ENCODE peak calls at places on chromosome 1, in ten cellular contexts. E is fibroblast of lung, P is left lung, S is right atrium auricular region, N is WERI-Rb-1, T is neural progenitor cell, F is heart left ventricle, R is cardiac muscle cell, C is coronary artery, J is ascending aorta. O is an unnamed sample.

GRCh38 chr1:6954596-6954995 is 169.3 kb downstream of the CAMTA1 start:
- DNase-seq in E (no peak), P (no peak), S (no peak), N (peak; percentile 85), T (peak; percentile 41), F (no peak), R (no peak), C (no peak), J (no peak), O (no peak)

GRCh38 chr1:87706779-87707228 is 378.1 kb downstream of the LMO4 start:
- DNase-seq in E (peak; percentile 62), P (no peak), S (no peak), N (no peak), T (no peak), F (no peak), R (no peak), C (no peak), J (no peak), O (no peak)

GRCh38 chr1:243642936-243643335 is 207.1 kb downstream of the AKT3 start:
- DNase-seq in E (peak; percentile 96), P (no peak), S (no peak), N (no peak), T (no peak), F (no peak), R (no peak), C (no peak), J (no peak), O (peak; percentile 13)

GRCh38 chr1:213250041-213250440 is 199.0 kb downstream of the RPS6KC1 start:
- DNase-seq in E (no peak), P (no peak), S (no peak), N (no peak), T (no peak), F (no peak), R (no peak), C (no peak), J (no peak), O (no peak)

GRCh38 chr1:40267767-40268187 is 9.7 kb downstream of the ZMPSTE24 start:
- DNase-seq in E (peak; percentile 97), P (no peak), S (no peak), N (no peak), T (no peak), F (peak; percentile 12), R (no peak), C (no peak), J (no peak), O (peak; percentile 95)

GRCh38 chr1:6162773-6163172 is 17.3 kb downstream of the CHD5 start:
- DNase-seq in E (no peak), P (peak; percentile 60), S (no peak), N (peak; percentile 50), T (peak; percentile 49), F (no peak), R (no peak), C (no peak), J (no peak), O (no peak)

GRCh38 chr1:46408356-46409062 is 14.4 kb downstream of the FAAH start:
- DNase-seq in E (peak; percentile 23), P (no peak), S (no peak), N (no peak), T (no peak), F (no peak), R (no peak), C (no peak), J (no peak), O (peak; percentile 20)

GRCh38 chr1:214452152-214452806 is 99.1 kb downstream of the PTPN14 start:
- DNase-seq in E (no peak), P (no peak), S (no peak), N (peak; percentile 24), T (no peak), F (no peak), R (no peak), C (no peak), J (no peak), O (no peak)

GRCh38 chr1:214425101-214425500 is 126.3 kb downstream of the PTPN14 start:
- DNase-seq in E (no peak), P (no peak), S (no peak), N (no peak), T (no peak), F (no peak), R (no peak), C (no peak), J (no peak), O (no peak)

GRCh38 chr1:108570128-108570527 is 10.2 kb downstream of the EEIG2 start:
- DNase-seq in E (no peak), P (no peak), S (no peak), N (peak; percentile 11), T (peak; percentile 33), F (no peak), R (peak; percentile 29), C (no peak), J (no peak), O (no peak)

GRCh38 chr1:19888112-19888511 is 5.9 kb downstream of the OTUD3 start:
- DNase-seq in E (no peak), P (no peak), S (no peak), N (no peak), T (no peak), F (no peak), R (no peak), C (no peak), J (no peak), O (no peak)

GRCh38 chr1:184078564-184079107 is 27.1 kb downstream of the TSEN15 start:
- DNase-seq in E (peak; percentile 21), P (no peak), S (no peak), N (no peak), T (no peak), F (no peak), R (peak; percentile 5), C (no peak), J (no peak), O (no peak)

GRCh38 chr1:25727026-25727818 is 72.8 kb upstream of the SELENON start:
- DNase-seq in E (no peak), P (peak; percentile 74), S (no peak), N (no peak), T (no peak), F (no peak), R (no peak), C (no peak), J (no peak), O (no peak)

GRCh38 chr1:3590951-3591865 is 20.1 kb downstream of the MEGF6 start:
- DNase-seq in E (no peak), P (no peak), S (no peak), N (peak; percentile 41), T (no peak), F (no peak), R (no peak), C (no peak), J (no peak), O (no peak)

GRCh38 chr1:1982379-1983232 is 21.0 kb downstream of the CFAP74 start:
- DNase-seq in E (no peak), P (no peak), S (no peak), N (no peak), T (no peak), F (no peak), R (no peak), C (no peak), J (no peak), O (no peak)

DNA sequence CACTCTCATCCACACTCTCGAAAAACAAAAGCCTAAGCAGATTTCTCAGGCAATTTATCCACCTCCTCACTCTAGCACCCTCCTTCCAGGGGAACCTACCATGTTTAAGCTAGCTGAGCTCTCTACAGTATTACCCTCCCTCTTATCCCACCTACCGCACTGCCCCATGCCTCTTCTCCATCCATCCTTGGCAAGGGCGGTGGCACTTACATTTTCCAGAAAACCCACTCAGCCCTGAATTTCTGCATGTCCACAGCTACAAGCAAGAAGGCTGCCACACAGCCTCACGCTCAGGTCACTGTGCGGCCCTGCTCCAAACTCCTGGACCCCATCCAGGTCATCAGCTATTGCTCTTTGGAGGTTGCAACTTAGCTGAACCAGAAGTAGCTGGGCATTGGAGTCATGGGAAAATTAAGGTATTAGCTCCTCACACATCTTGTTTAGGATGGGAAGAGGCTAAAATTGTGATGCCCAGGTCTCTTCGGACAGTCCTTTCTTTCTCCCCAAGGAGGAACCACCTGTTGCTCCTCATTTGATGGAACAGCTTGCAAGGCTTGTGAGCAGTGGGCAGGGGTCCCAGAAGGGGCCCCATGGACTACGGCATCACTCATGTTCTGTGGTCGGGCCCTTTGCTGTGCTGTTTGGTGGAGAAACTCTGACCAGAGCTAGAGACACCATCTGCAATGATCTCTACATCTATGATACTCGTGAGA is 1.1 kb downstream of the KLHDC9 start:
- DNase-seq in E (no peak), P (no peak), S (no peak), N (no peak), T (no peak), F (no peak), R (no peak), C (no peak), J (no peak), O (no peak)
- TF ChIP-seq CTCF in E (no peak), P (no peak), S (no peak), N (no peak), T (no peak), F (no peak), R (no peak), C (no peak), J (no peak), O (no peak)

GRCh38 chr1:38994196-38994595 is 3.1 kb downstream of the AKIRIN1 start:
- DNase-seq in E (no peak), P (no peak), S (no peak), N (no peak), T (no peak), F (no peak), R (no peak), C (no peak), J (no peak), O (no peak)
- H3K4me3 ChIP-seq in E (no peak overlapping the region), P (no peak overlapping the region), S (no peak overlapping the region), N (no peak overlapping the region), T (no peak overlapping the region), F (no peak overlapping the region), R (no peak overlapping the region), C (no peak overlapping the region), J (no peak overlapping the region), O (no peak overlapping the region)

DNA sequence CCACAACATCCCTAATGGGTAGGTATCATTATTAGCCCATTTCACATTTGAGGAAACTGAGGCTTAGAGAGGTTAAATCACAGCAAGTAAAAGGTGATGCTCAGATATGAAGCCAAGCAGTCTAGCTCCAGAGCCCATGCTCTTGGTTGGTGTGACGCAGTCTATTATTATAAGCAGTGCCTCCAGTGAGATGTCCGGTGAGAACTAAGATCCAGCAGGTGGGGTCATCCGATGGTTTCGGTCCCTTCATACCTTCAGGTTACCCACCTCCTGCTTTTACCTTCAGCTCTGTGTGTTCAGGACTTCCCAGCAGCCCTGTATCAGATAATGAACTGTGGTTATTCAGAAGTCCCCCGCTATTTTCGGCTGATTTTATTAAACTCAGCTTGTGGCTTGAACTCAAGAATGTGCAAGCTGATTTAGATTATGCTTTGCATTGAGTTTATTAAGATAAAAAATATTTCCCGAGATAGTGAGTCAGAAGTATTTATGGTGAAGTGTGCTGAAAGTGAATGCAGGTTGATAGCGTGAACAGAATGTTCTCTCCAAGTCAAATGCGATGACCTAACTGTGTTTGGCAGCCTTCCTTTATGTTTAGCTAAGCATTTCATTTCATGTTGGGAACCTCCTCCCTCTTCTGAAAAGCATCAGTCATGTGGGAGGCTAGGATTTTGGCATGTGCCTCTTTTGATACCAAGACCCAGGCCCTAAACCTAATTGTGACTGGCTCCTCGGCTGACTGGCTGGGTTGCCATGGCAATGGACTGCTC is 160.9 kb upstream of the UBE2U start:
- DNase-seq in E (peak; percentile 97), P (no peak), S (no peak), N (no peak), T (peak; percentile 11), F (peak; percentile 52), R (no peak), C (no peak), J (peak; percentile 16), O (peak; percentile 68)
- TF ChIP-seq CTCF in E (no peak), P (no peak), S (no peak), N (no peak), T (no peak), F (no peak), R (no peak), C (no peak), J (no peak), O (no peak)

GRCh38 chr1:62685431-62685859 is 2.7 kb downstream of the DOCK7 start:
- DNase-seq in E (peak; percentile 52), P (no peak), S (no peak), N (no peak), T (no peak), F (no peak), R (no peak), C (no peak), J (no peak), O (no peak)
- H3K4me3 ChIP-seq in E (no peak overlapping the region), P (no peak overlapping the region), S (no peak overlapping the region), N (no peak overlapping the region), T (no peak overlapping the region), F (no peak overlapping the region), R (no peak overlapping the region), C (no peak overlapping the region), J (no peak overlapping the region), O (no peak overlapping the region)

O was measured in AG09309.